ENCODE peak calls at places on chromosome 13, in seven cellular contexts. J, Q, C, Z, S, G and I are unnamed samples. For H3K4me1, the result is how much of the 10 kb centered on the place peaks cover.

GRCh38 chr13:66014757-66015156 is 1215.4 kb downstream of the PCDH9 start:
- DNase-seq in S (no peak), J (no peak), Z (no peak), Q (no peak), C (peak), G (no peak), I (no peak)

GRCh38 chr13:114248011-114248410 is 13.3 kb downstream of the CDC16 start:
- DNase-seq in J (no peak), S (no peak), Q (no peak), C (peak), Z (no peak), G (no peak), I (no peak)

GRCh38 chr13:113903361-113903760 is 39.5 kb upstream of the GAS6 start:
- DNase-seq in S (peak), C (peak), Q (no peak), G (no peak), J (peak), Z (peak), I (no peak)

GRCh38 chr13:92677571-92677970 is 549.0 kb upstream of the GPC6 start:
- DNase-seq in Z (no peak), G (no peak), Q (peak), C (no peak), S (no peak), J (no peak), I (peak)

GRCh38 chr13:65336106-65336603 is 1894.0 kb downstream of the PCDH9 start:
- DNase-seq in S (no peak), Z (no peak), Q (no peak), C (no peak), J (no peak), G (no peak), I (peak)

GRCh38 chr13:51590966-51591627 is 6.8 kb downstream of the WDFY2 start:
- DNase-seq in G (peak), S (peak), Q (peak), C (peak), J (no peak), Z (peak), I (no peak)

GRCh38 chr13:94009696-94010095 is 469.8 kb downstream of the DCT start:
- DNase-seq in C (peak), Q (no peak), S (no peak), Z (no peak), G (no peak), J (no peak), I (no peak)

GRCh38 chr13:66844933-66845332 is 385.2 kb downstream of the PCDH9 start:
- DNase-seq in Z (no peak), G (no peak), C (no peak), Q (no peak), J (no peak), S (no peak), I (no peak)

GRCh38 chr13:110326263-110326904 is 19.3 kb downstream of the COL4A2 start:
- DNase-seq in S (no peak), Q (no peak), C (no peak), J (no peak), G (no peak), Z (no peak), I (peak)
- H3K27ac ChIP-seq in S (peak), Q (peak), C (peak), J (no peak), G (peak), Z (no peak), I (no peak)

GRCh38 chr13:54744747-54745146 is 1716.1 kb downstream of the OLFM4 start:
- DNase-seq in C (no peak), Q (no peak), G (no peak), S (no peak), Z (no peak), J (no peak), I (no peak)
- H3K4me1 ChIP-seq in C (under half), Q (under half), G (under half), S (under half), Z (under half), J (under half), I (under half)

DNA sequence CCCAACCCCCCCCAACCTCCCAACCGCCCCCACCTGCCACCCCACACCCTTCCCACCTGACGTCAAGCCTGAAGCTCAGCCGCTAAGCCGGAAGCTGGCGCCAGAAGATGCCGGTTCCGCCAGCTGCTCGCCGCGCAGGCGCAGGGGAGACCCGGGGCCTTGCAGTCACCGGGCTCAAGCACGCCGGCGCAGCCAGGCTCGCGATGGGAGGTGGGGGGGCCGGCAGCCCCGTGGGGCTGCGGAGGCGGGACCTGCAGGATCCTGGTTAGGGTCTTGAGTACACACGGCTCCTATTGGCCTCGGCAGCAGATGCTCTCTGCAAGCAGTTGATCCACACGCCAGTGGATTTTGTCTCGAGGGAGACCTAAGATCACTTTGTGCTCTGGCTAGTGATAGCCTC is at the start of gene LIG4:
- DNase-seq in Q (peak), C (peak), G (peak), J (peak), Z (peak), S (peak), I (peak)
- H3K27ac ChIP-seq in Q (peak), C (peak), G (peak), J (peak), Z (peak), S (peak), I (peak)

GRCh38 chr13:20867408-20867807 is 35.1 kb downstream of the XPO4 start:
- DNase-seq in S (no peak), G (no peak), C (no peak), J (no peak), Q (no peak), Z (no peak), I (no peak)
- H3K4me1 ChIP-seq in S (under half), G (under half), C (under half), J (under half), Q (under half), Z (under half), I (under half)

GRCh38 chr13:41058229-41059070 is 2.9 kb upstream of the WBP4 start:
- DNase-seq in Q (no peak), Z (no peak), J (no peak), S (no peak), C (peak), G (no peak), I (no peak)
- H3K27ac ChIP-seq in Q (peak), Z (peak), J (no peak), S (peak), C (no peak), G (peak), I (peak)

GRCh38 chr13:106499113-106499512 is 36.3 kb downstream of the EFNB2 start:
- DNase-seq in C (no peak), J (no peak), S (no peak), Q (no peak), G (no peak), Z (no peak), I (no peak)
- H3K4me1 ChIP-seq in C (under half), J (under half), S (under half), Q (under half), G (half or more), Z (under half), I (under half)

DNA sequence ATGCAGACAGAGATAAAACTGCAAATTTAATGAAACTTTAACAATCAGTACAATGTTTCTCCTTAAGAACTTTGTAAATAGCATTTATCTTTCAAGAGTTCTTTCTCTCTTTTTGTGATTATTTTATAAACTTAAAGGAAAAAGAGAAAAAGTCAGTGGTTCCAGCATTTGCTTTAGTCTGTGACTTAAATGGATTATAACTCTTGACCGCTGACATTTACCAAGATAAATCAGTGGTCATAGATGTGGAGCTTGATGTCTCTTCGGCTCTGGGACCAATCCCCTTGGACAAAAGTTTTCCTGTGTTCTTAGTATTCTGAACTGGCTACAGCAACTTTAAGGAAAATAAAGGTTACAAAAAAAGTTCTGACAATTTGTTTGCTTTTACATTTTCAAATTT is 162.6 kb downstream of the TM9SF2 start:
- DNase-seq in C (no peak), J (no peak), Z (no peak), G (no peak), Q (no peak), S (no peak), I (no peak)
- H3K27ac ChIP-seq in C (no peak), J (no peak), Z (no peak), G (no peak), Q (no peak), S (no peak), I (no peak)

GRCh38 chr13:31225180-31225579 is 25.4 kb downstream of the B3GLCT start:
- DNase-seq in Q (peak), G (no peak), C (no peak), J (no peak), S (no peak), Z (no peak), I (no peak)
- H3K4me1 ChIP-seq in Q (under half), G (under half), C (under half), J (under half), S (under half), Z (under half), I (under half)

DNA sequence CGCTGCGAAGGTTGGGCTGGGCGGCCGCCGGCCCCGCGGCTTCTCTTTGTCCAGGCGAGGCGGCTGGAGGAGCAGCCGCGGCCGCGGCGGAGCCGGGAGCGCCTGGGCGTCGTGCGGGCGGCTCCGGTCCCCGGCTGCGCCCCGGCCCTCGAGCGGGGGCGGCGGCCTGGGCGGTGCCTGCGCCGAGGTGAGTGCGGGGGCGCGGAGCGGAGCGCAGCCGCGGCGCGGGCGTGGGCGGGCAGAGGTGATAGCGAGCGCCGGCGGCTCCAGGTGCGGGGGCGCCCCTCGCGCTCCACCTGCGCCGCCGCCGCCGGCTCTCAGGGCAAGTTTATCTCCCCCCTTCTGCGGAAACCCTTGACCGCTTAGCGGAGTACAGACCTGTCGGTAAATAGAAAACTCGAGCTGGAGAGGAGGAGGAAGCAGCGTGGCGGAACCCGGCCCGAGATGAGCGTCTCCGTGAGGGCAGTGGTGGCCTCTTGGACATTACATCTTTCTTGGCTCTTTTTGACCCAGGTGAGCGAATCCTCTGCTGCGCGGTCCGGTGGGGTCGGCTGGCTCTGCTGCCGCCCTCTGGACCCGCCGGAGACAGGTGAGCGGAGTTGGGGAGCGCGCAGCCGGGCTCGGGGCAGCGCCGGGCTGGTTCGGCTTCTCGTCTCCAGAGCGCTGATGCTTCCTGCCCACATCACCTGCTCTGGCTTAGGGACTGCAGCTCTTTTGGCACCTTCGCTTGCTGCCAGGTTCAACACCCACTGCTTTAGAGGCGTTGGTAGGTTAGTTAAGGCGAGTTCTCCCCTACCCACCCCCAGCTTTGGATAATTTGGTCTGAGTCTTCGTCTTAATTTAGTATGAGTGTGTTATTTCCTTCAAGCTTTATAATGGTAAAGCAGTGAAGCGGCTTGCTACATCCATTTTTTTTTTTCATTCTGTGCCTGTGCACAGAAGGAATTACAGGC is at the start of gene MTUS2:
- DNase-seq in G (no peak), Q (peak), J (no peak), S (no peak), C (no peak), Z (no peak), I (no peak)
- H3K27ac ChIP-seq in G (no peak), Q (no peak), J (no peak), S (no peak), C (no peak), Z (no peak), I (no peak)

DNA sequence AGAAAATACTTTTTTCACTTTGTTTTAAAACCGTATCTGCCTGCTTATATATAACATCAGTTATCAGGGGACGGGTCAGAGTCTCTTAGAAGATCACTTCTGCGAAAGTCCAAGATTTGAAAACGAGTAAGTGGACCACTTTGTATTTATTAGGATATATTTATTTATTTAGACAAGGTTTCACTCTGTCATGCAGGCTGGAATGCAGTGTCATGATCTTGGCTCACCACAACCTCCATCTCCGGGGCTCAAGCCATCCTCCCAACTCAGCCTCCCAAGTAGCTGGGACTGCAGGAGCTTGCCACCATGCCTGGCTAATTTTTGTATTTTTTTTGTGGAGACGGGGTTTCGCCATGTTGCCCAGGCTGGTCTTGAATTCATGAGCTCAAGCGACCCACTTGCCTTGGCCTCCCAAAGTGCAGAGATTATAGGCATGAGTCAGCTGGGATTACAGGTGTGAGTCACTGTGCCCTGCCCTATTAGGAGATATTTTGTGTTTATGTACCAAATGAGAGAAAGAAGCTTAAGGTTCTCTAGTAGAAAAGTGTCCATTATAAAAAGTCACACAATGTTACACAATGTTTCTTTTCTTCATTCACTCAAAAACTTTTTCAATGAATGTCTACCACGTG is 39.5 kb downstream of the RASL11A start:
- DNase-seq in G (no peak), J (no peak), Q (no peak), S (no peak), Z (no peak), C (peak), I (no peak)
- H3K4me1 ChIP-seq in G (under half), J (under half), Q (under half), S (under half), Z (under half), C (under half), I (under half)